ENCODE peak calls at places on chromosomes 1 and 21, in seven cellular contexts. Q is PC-3, I is GM23248, O is GM23338, F is DND-41, J is trophoblast cell, B is fibroblast of lung. E is an unnamed sample.

GRCh38 chr1:1422465-1423244 is 1.6 kb upstream of the ANKRD65 start:
- DNase-seq in J (peak), O (peak), I (peak), F (peak), B (no peak), Q (peak), E (peak)

GRCh38 chr1:62436039-62436465 is 797 bp upstream of the USP1 start:
- DNase-seq in O (no peak), F (no peak), B (no peak), Q (no peak), I (peak), J (no peak), E (no peak)

GRCh38 chr21:45103966-45104520 is 29.7 kb downstream of the ADARB1 start:
- DNase-seq in J (no peak), F (no peak), O (no peak), I (no peak), B (no peak), Q (no peak), E (no peak)

GRCh38 chr1:200279810-200280411 is 129.9 kb downstream of the ZNF281 start:
- DNase-seq in J (peak), O (peak), I (peak), Q (peak), F (peak), B (peak), E (peak)

GRCh38 chr1:71964188-71964587 is 318.2 kb downstream of the NEGR1 start:
- DNase-seq in O (peak), Q (peak), B (no peak), I (no peak), F (no peak), J (no peak), E (peak)

GRCh38 chr1:36589006-36589405 is 106.3 kb upstream of the CSF3R start:
- DNase-seq in J (no peak), B (no peak), I (no peak), Q (no peak), O (no peak), F (no peak), E (no peak)

GRCh38 chr1:232037774-232038388 is 411.3 kb downstream of the DISC1 start:
- DNase-seq in Q (no peak), B (no peak), F (no peak), I (no peak), J (no peak), O (no peak), E (no peak)

GRCh38 chr1:31712625-31713024 is 8.8 kb upstream of the COL16A1 start:
- DNase-seq in J (peak), O (no peak), F (no peak), I (peak), Q (peak), B (peak), E (peak)

GRCh38 chr21:45295576-45296365 is 8.1 kb upstream of the POFUT2 start:
- DNase-seq in Q (peak), B (peak), O (no peak), I (peak), F (no peak), J (no peak), E (peak)

GRCh38 chr1:174194451-174194850 is 35.1 kb downstream of the RABGAP1L start:
- DNase-seq in O (no peak), I (no peak), J (peak), Q (no peak), F (no peak), B (no peak), E (no peak)

GRCh38 chr1:180901221-180901990 is 11.3 kb upstream of the KIAA1614 start:
- DNase-seq in F (no peak), J (no peak), B (no peak), O (no peak), Q (no peak), I (no peak), E (no peak)

GRCh38 chr1:9320520-9321479 is 28.1 kb downstream of the SPSB1 start:
- DNase-seq in I (no peak), Q (no peak), F (no peak), B (no peak), O (peak), J (no peak), E (peak)

GRCh38 chr1:53336146-53336545 is 8.3 kb upstream of the LRP8 start:
- DNase-seq in O (no peak), I (no peak), Q (no peak), B (no peak), J (no peak), F (no peak), E (no peak)

GRCh38 chr1:7454895-7455784 is 316.0 kb upstream of the VAMP3 start:
- DNase-seq in F (no peak), I (peak), Q (no peak), B (peak), O (no peak), J (no peak), E (no peak)

GRCh38 chr1:27007909-27008582 is 4.6 kb downstream of the TENT5B start:
- DNase-seq in O (peak), I (peak), J (peak), F (no peak), B (no peak), Q (peak), E (no peak)

GRCh38 chr1:27011058-27011764 is 1.4 kb downstream of the TENT5B start:
- DNase-seq in F (no peak), I (peak), O (peak), Q (peak), J (peak), B (peak), E (peak)

GRCh38 chr1:27011976-27012563 is 580 bp downstream of the TENT5B start:
- DNase-seq in J (no peak), I (no peak), B (no peak), O (no peak), Q (no peak), F (no peak), E (no peak)

GRCh38 chr1:27009601-27010197 is 3.0 kb downstream of the TENT5B start:
- DNase-seq in F (no peak), B (no peak), O (peak), I (peak), J (peak), Q (peak), E (no peak)

GRCh38 chr1:27010226-27010994 is 2.2 kb downstream of the TENT5B start:
- DNase-seq in J (no peak), O (no peak), F (no peak), I (no peak), Q (peak), B (no peak), E (no peak)
- H3K4me2 ChIP-seq in J (peak), O (peak), F (no peak), I (peak), Q (peak), B (peak), E (peak)

GRCh38 chr1:111392042-111392441 is 35.5 kb downstream of the OVGP1 start:
- DNase-seq in J (no peak), I (no peak), B (no peak), Q (no peak), F (no peak), O (no peak), E (no peak)
- H3K4me2 ChIP-seq in J (no peak), I (no peak), B (no peak), Q (no peak), F (no peak), O (no peak), E (no peak)

DNA sequence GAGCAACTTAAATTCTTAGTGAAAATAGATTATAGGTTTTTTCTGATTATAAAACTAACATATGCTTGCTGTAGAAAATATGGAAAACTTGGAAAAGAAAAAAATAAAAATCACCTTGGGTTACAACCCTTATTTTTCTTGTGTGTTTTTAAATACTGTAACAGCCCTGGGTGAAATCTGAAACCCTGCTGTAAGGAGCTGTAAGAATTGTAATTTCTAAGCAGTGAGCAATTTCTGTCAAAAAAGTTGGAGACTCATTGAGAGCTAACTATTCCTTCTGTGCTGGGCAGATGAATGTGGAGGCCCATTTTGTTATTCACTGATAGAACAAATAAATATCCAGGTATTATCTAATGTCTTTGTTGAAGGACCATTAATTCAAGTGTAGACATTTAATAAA is 42.6 kb downstream of the ADCY10 start:
- DNase-seq in B (peak), O (no peak), F (no peak), J (no peak), I (peak), Q (no peak), E (peak)
- H3K4me2 ChIP-seq in B (no peak), O (no peak), F (no peak), J (no peak), I (no peak), Q (no peak), E (no peak)

GRCh38 chr1:187045371-187045770 is 216.6 kb downstream of the PLA2G4A start:
- DNase-seq in J (no peak), F (no peak), B (no peak), O (no peak), I (no peak), Q (no peak), E (no peak)
- H3K4me2 ChIP-seq in J (no peak), F (no peak), B (no peak), O (no peak), I (no peak), Q (no peak), E (no peak)

DNA sequence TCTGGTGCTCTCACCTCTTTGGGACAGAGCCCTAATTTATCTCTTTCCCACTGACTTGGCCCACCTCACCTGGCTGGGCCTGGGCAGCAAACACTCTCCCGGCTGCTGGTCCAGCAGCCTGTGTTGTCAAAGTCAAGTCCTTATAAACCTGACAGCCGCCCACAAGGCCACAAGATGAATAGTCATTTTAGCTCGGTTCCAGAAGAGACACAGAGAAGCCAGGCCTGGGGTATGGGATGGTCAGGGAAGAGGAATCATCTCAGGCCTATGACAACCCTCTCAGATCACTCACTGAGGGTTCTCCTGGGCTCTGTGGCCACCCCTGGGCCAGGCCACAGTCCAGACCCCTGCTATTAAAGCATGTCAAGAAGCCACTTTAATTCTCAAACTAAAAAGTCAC is 158.5 kb downstream of the FOXD2 start:
- DNase-seq in I (no peak), J (no peak), O (no peak), B (no peak), F (no peak), Q (no peak), E (no peak)
- H3K4me2 ChIP-seq in I (no peak), J (no peak), O (no peak), B (no peak), F (no peak), Q (no peak), E (no peak)

GRCh38 chr1:58816072-58816746 is 32.4 kb upstream of the JUN start:
- DNase-seq in J (peak), B (peak), O (peak), F (peak), Q (peak), I (peak), E (peak)
- H3K4me2 ChIP-seq in J (peak), B (peak), O (peak), F (peak), Q (peak), I (peak), E (peak)

DNA sequence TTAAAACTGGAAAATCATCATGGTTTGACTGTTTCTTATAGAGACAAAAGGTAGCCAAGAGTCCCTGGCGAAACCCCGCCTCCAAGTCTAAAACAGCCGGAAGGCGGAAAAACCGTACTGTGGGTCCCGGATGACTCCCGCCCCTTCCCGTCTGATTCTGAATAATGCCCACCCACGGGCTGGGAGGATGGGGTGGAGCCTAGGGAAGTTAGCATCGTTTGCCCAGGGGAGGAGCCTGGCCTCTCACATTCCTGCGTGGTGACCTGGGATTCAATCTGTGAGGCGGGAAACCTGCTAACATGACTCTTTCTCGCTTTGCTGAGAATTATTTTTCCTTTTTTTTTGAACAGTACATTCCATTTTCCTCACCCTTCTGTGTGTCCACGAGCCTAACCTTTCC is 124.9 kb downstream of the KCNK1 start:
- DNase-seq in Q (no peak), F (no peak), I (no peak), B (no peak), J (peak), O (peak), E (no peak)
- H3K4me2 ChIP-seq in Q (no peak), F (no peak), I (no peak), B (no peak), J (no peak), O (no peak), E (no peak)

DNA sequence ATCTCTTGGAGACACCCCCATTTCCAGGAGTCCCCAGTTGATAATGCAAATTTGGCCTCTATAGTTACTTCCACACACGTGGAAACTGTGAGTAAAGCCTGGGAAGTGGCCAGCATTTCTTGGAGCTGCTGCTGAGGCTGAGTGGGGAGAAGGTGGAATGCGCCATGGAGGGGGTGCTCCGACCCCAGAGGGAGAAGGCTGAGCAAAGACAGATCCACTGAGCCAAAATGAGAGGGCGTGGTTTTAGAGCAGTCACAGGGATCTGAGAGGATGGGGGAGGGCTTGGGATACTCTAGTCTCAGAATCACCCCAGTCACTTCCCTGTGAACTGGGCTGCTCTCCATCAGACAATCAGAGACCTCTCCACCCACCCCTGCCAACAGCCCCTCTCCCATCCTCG is 38.7 kb downstream of the TRIM62 start:
- DNase-seq in B (peak), F (no peak), Q (no peak), O (no peak), J (no peak), I (peak), E (peak)
- H3K4me2 ChIP-seq in B (peak), F (no peak), Q (no peak), O (no peak), J (no peak), I (no peak), E (peak)

DNA sequence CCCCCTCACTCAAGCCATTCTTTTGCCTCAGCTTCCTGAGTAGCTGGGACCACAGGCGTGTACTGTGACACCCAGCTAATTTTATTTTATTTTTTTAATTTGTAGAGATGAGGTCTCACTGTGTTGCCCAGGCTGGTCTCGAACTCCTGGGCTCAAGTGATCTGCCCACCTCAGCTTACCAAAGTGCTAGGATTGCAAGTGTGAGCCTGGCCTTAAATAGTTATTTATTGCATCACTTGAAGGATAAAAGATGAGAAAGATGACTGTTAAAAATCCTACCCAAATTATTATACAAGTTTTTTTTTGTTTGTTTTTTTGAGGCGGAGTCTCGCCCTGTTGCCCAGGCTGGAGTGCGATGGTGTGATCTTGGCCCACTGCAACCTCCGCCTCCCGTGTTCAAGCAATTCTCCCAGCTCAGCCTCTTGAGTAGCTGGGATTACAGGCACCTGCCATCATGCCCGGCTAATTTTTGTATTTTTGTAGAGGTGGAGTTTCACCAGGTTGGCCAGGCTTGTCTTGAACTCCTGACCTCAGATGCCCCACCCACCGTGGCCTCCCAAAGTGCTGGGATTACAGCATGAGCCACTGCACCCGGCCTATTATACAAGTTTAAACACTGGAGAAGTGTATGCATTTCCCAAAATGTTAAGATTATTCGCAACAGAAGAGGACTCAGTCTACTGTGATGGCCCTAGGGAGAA is 2.3 kb downstream of the UTP11 start:
- DNase-seq in O (no peak), Q (no peak), J (no peak), F (no peak), B (no peak), I (no peak), E (no peak)
- H3K4me2 ChIP-seq in O (no peak), Q (peak), J (no peak), F (peak), B (no peak), I (peak), E (no peak)

GRCh38 chr1:20698195-20698910 is 19.5 kb downstream of the KIF17 start:
- DNase-seq in B (peak), Q (peak), O (no peak), F (no peak), J (no peak), I (peak), E (peak)
- H3K4me2 ChIP-seq in B (peak), Q (peak), O (no peak), F (no peak), J (peak), I (peak), E (peak)